ENCODE peak calls at places on chromosomes 11 and 22, in four cellular contexts. L, I, M and F are unnamed samples.

GRCh38 chr11:57515332-57516060 is at the start of gene SLC43A1:
- DNase-seq in M (no peak), L (peak; percentile 66), I (no peak), F (peak; percentile 28)

GRCh38 chr11:76542436-76542835 is 97.6 kb downstream of the EMSY start:
- DNase-seq in M (no peak), I (no peak), L (no peak), F (no peak)

GRCh38 chr11:125978171-125978570 is 32.3 kb downstream of the VSIG10L2 start:
- DNase-seq in M (no peak), I (no peak), L (no peak), F (no peak)

GRCh38 chr11:61611309-61611708 is 30.4 kb upstream of the SYT7 start:
- DNase-seq in M (no peak), L (no peak), I (no peak), F (no peak)

GRCh38 chr22:37533995-37534394 is 14.8 kb upstream of the CARD10 start:
- DNase-seq in M (no peak), L (no peak), I (peak; percentile 26), F (no peak)

GRCh38 chr11:116972692-116973091 is 125.5 kb downstream of the SIK3 start:
- DNase-seq in M (no peak), L (no peak), I (no peak), F (no peak)

GRCh38 chr11:125930076-125930450 is 15.8 kb upstream of the VSIG10L2 start:
- DNase-seq in I (no peak), M (no peak), L (no peak), F (no peak)

GRCh38 chr22:19996694-19997384 is 19.8 kb downstream of the ARVCF start:
- DNase-seq in I (no peak), L (no peak), M (no peak), F (no peak)

GRCh38 chr11:134904103-134904502 is 492.1 kb upstream of the B3GAT1 start:
- DNase-seq in L (no peak), M (no peak), I (no peak), F (no peak)

GRCh38 chr11:121105063-121105480 is 4.0 kb downstream of the TECTA start:
- DNase-seq in M (no peak), I (no peak), L (no peak), F (no peak)

GRCh38 chr22:32469799-32470212 is 4.8 kb upstream of the FBXO7 start:
- DNase-seq in I (peak; percentile 19), M (no peak), L (no peak), F (no peak)

GRCh38 chr11:35781342-35782171 is 119.0 kb downstream of the TRIM44 start:
- DNase-seq in L (no peak), M (no peak), I (peak; percentile 83), F (no peak)

GRCh38 chr22:31253949-31254348 is 38.3 kb downstream of the PIK3IP1 start:
- DNase-seq in L (peak; percentile 89), M (no peak), I (no peak), F (no peak)

GRCh38 chr22:27749597-27750225 is 51.8 kb downstream of the MN1 start:
- DNase-seq in L (no peak), I (peak; percentile 7), M (no peak), F (no peak)

GRCh38 chr11:72668645-72669347 is 5.4 kb downstream of the PDE2A start:
- DNase-seq in I (no peak), M (no peak), L (no peak), F (peak; percentile 24)

GRCh38 chr11:80118071-80118470 is 677.2 kb upstream of the TENM4 start:
- DNase-seq in I (no peak), L (peak; percentile 27), M (no peak), F (no peak)

GRCh38 chr11:119352857-119353260 is 6.4 kb upstream of the MFRP start:
- DNase-seq in L (peak; percentile 70), I (no peak), M (no peak), F (no peak)

GRCh38 chr22:38355275-38355674 is 38.0 kb upstream of the CSNK1E start:
- DNase-seq in M (no peak), L (peak; percentile 21), I (no peak), F (no peak)

GRCh38 chr11:68751331-68751856 is at the start of gene TESMIN:
- DNase-seq in I (peak; percentile 46), L (peak; percentile 95), M (peak; percentile 85), F (peak; percentile 78)

GRCh38 chr11:46417711-46418110 is 26.1 kb upstream of the CHRM4 start:
- DNase-seq in L (no peak), I (no peak), M (no peak), F (no peak)

GRCh38 chr11:34674038-34674437 is 53.1 kb downstream of the EHF start:
- DNase-seq in M (no peak), L (no peak), I (no peak), F (no peak)

GRCh38 chr11:77346906-77347603 is 45.6 kb upstream of the GDPD4 start:
- DNase-seq in I (peak; percentile 74), L (no peak), M (no peak), F (no peak)

GRCh38 chr11:129605815-129606214 is 209.8 kb upstream of the TMEM45B start:
- DNase-seq in L (no peak), M (no peak), I (no peak), F (no peak)

GRCh38 chr11:59264736-59265135 is 52.0 kb upstream of the MPEG1 start:
- DNase-seq in M (no peak), L (no peak), I (no peak), F (no peak)

GRCh38 chr11:15111215-15111614 is 3.5 kb upstream of the INSC start:
- DNase-seq in L (no peak), I (no peak), M (no peak), F (no peak)

GRCh38 chr22:32082331-32082730 is 39.3 kb downstream of the SLC5A1 start:
- DNase-seq in L (no peak), M (no peak), I (no peak), F (no peak)

GRCh38 chr22:43002198-43002577 is 12.8 kb downstream of the PACSIN2 start:
- DNase-seq in I (peak; percentile 76), L (no peak), M (no peak), F (no peak)

GRCh38 chr11:130369141-130369691 is 54.5 kb upstream of the ZBTB44 start:
- DNase-seq in M (no peak), I (no peak), L (no peak), F (no peak)

GRCh38 chr22:21451545-21452520 is 15.4 kb upstream of the TMEM191C start:
- DNase-seq in M (no peak), L (peak; percentile 19), I (no peak), F (no peak)